ENCODE peak calls at places on chromosomes 4 and X, in seven cellular contexts. C is mesenchymal stem cell, F is mesendoderm, X is neuronal stem cell, J is IMR-90, N is H1, S is trophoblast cell. Z is an unnamed sample.

GRCh38 chr4:153809916-153810810 is 21.3 kb upstream of the SFRP2 start:
- DNase-seq in C (no peak), F (no peak), X (no peak), J (no peak), N (no peak), S (no peak), Z (no peak)

GRCh38 chr4:81519856-81520255 is 48.1 kb upstream of the RASGEF1B start:
- DNase-seq in C (no peak), F (no peak), X (no peak), J (no peak), N (no peak), S (no peak), Z (no peak)

GRCh38 chrX:152937236-152937635 is 39.4 kb downstream of the ZNF185 start:
- DNase-seq in C (no peak), F (no peak), X (no peak), J (no peak), N (no peak), S (no peak), Z (no peak)

GRCh38 chr4:40721730-40722171 is 28.0 kb upstream of the NSUN7 start:
- DNase-seq in C (peak), F (no peak), X (no peak), J (peak), N (no peak), S (no peak), Z (no peak)

GRCh38 chr4:17013382-17014006 is 115.0 kb upstream of the LDB2 start:
- DNase-seq in C (no peak), F (peak), X (no peak), J (peak), N (no peak), S (no peak), Z (no peak)

GRCh38 chrX:40152173-40152705 is 54.5 kb upstream of the BCOR start:
- DNase-seq in C (peak), F (peak), X (no peak), J (no peak), N (peak), S (no peak), Z (peak)

GRCh38 chrX:107935200-107935599 is 47.0 kb downstream of the TEX13B start:
- DNase-seq in C (peak), F (peak), X (no peak), J (peak), N (no peak), S (no peak), Z (no peak)

GRCh38 chr4:86965019-86965976 is 30.5 kb downstream of the AFF1 start:
- DNase-seq in C (no peak), F (no peak), X (no peak), J (no peak), N (no peak), S (no peak), Z (no peak)

GRCh38 chr4:76982638-76983579 is 33.4 kb downstream of the SEPTIN11 start:
- DNase-seq in C (peak), F (no peak), X (no peak), J (peak), N (no peak), S (peak), Z (no peak)

GRCh38 chrX:107571296-107571998 is 56.9 kb upstream of the PRPS1 start:
- DNase-seq in C (peak), F (no peak), X (no peak), J (peak), N (no peak), S (peak), Z (no peak)

GRCh38 chr4:5887361-5888221 is 5.3 kb downstream of the CRMP1 start:
- DNase-seq in C (peak), F (peak), X (no peak), J (no peak), N (peak), S (no peak), Z (peak)

GRCh38 chr4:81113024-81113423 is 82.5 kb downstream of the BMP3 start:
- DNase-seq in C (no peak), F (no peak), X (no peak), J (no peak), N (no peak), S (no peak), Z (no peak)

GRCh38 chr4:66489370-66489769 is 819.1 kb upstream of the EPHA5 start:
- DNase-seq in C (no peak), F (peak), X (no peak), J (no peak), N (no peak), S (no peak), Z (no peak)

GRCh38 chrX:13346646-13347045 is 26.8 kb upstream of the ATXN3L start:
- DNase-seq in C (no peak), F (no peak), X (no peak), J (no peak), N (no peak), S (no peak), Z (no peak)

GRCh38 chr4:100008048-100008447 is 58.0 kb upstream of the H2AZ1 start:
- DNase-seq in C (peak), F (no peak), X (no peak), J (peak), N (no peak), S (peak), Z (no peak)

GRCh38 chr4:92387459-92388069 is 83.8 kb downstream of the GRID2 start:
- DNase-seq in C (peak), F (peak), X (peak), J (peak), N (no peak), S (peak), Z (no peak)

GRCh38 chr4:172485007-172485406 is 671.8 kb downstream of the GALNTL6 start:
- DNase-seq in C (no peak), F (no peak), X (no peak), J (no peak), N (no peak), S (no peak), Z (no peak)

GRCh38 chr4:159014896-159015295 is 88.0 kb upstream of the RAPGEF2 start:
- DNase-seq in C (no peak), F (no peak), X (no peak), J (no peak), N (no peak), S (no peak), Z (no peak)

GRCh38 chr4:140049024-140049923 is 104.7 kb downstream of the MAML3 start:
- DNase-seq in C (peak), F (peak), X (peak), J (peak), N (peak), S (peak), Z (peak)

GRCh38 chr4:62302710-62303109 is 1102.6 kb downstream of the ADGRL3 start:
- DNase-seq in C (no peak), F (peak), X (no peak), J (no peak), N (no peak), S (no peak), Z (no peak)

GRCh38 chrX:37060999-37061398 is 52.8 kb downstream of the FAM47C start:
- DNase-seq in C (peak), F (peak), X (peak), J (peak), N (no peak), S (peak), Z (peak)

GRCh38 chr4:53043900-53044650 is 182.0 kb downstream of the RASL11B start:
- DNase-seq in C (no peak), F (no peak), X (no peak), J (no peak), N (no peak), S (no peak), Z (no peak)

GRCh38 chrX:9848718-9849481 is 62.7 kb downstream of the SHROOM2 start:
- DNase-seq in C (no peak), F (no peak), X (no peak), J (no peak), N (no peak), S (no peak), Z (no peak)

GRCh38 chr4:41196633-41197332 is 17.6 kb downstream of the APBB2 start:
- DNase-seq in C (no peak), F (no peak), X (no peak), J (no peak), N (no peak), S (no peak), Z (no peak)

GRCh38 chrX:40104649-40105015 is 6.9 kb upstream of the BCOR start:
- DNase-seq in C (peak), F (peak), X (no peak), J (peak), N (no peak), S (peak), Z (no peak)

GRCh38 chr4:177461606-177462005 is 19.4 kb upstream of the AGA start:
- DNase-seq in C (no peak), F (no peak), X (no peak), J (no peak), N (no peak), S (peak), Z (no peak)

GRCh38 chrX:110442631-110443030 is 84.0 kb downstream of the RTL9 start:
- DNase-seq in C (peak), F (peak), X (no peak), J (peak), N (no peak), S (no peak), Z (peak)

GRCh38 chr4:37453004-37453360 is 208.4 kb downstream of the NWD2 start:
- DNase-seq in C (peak), F (peak), X (peak), J (peak), N (peak), S (peak), Z (peak)

GRCh38 chrX:74251006-74251930 is 52.7 kb upstream of the ZCCHC13 start:
- DNase-seq in C (peak), F (peak), X (no peak), J (peak), N (no peak), S (peak), Z (no peak)

GRCh38 chr4:14863420-14864364 is 138.6 kb upstream of the CPEB2 start:
- DNase-seq in C (no peak), F (no peak), X (peak), J (no peak), N (no peak), S (no peak), Z (no peak)

GRCh38 chr4:7199129-7199725 is 6.9 kb downstream of the SORCS2 start:
- DNase-seq in C (no peak), F (no peak), X (no peak), J (no peak), N (no peak), S (no peak), Z (peak)

GRCh38 chrX:68995780-68996551 is 167.1 kb downstream of the EFNB1 start:
- DNase-seq in C (peak), F (no peak), X (no peak), J (peak), N (peak), S (no peak), Z (peak)

GRCh38 chrX:138011461-138011860 is 445.5 kb downstream of the ZIC3 start:
- DNase-seq in C (no peak), F (no peak), X (no peak), J (no peak), N (no peak), S (no peak), Z (no peak)

GRCh38 chr4:577499-578450 is 1.7 kb upstream of the TMEM271 start:
- DNase-seq in C (peak), F (peak), X (peak), J (no peak), N (peak), S (no peak), Z (peak)

GRCh38 chrX:12975670-12975965 is 708 bp downstream of the TMSB4X start:
- DNase-seq in C (no peak), F (no peak), X (no peak), J (no peak), N (no peak), S (no peak), Z (no peak)

DNA sequence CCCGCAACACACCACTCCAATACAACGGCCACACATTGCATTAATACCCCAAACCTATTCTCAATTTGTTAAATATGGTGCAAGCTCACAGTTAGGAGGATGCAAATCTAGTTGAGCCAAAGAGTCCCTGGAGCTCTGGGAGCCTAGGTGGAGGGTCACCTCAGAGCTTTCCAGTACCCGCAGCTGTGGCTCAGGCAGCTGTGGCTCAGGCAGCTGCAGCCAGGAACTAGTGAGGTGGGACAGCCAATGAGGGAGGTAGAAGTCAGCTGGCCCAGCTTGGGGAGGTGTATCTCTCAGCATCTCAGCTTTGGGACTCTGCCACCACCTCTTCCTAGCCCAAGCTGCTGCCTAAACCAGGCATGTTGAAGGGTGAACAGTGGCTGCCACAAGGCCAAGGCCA is 36.7 kb upstream of the ARHGAP6 start:
- DNase-seq in C (no peak), F (no peak), X (no peak), J (no peak), N (no peak), S (no peak), Z (no peak)
- H3K23ac ChIP-seq in C (no peak), F (no peak), X (no peak), J (no peak), N (no peak), S (no peak), Z (no peak)

DNA sequence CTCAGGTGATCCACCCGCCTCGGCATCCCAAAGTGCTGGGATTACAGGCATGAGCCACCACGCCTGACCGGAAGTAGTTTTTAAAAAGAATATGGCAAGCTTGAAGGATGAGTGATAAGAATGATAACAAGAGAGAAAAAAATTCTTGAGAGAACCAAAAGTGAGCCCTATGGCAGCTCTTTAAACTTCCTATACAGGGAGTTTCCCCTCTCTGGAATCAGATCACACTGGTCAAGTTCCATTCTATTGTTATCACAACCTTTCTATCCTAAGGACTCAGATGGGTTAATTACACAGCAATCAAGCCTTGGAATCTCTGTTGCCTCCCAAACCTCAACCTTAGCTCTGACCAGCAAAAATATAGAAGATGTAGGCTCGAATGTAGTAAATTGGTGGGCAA is 33.8 kb upstream of the ZNF518B start:
- DNase-seq in C (no peak), F (peak), X (no peak), J (no peak), N (no peak), S (peak), Z (no peak)
- H3K23ac ChIP-seq in C (no peak), F (no peak), X (no peak), J (no peak), N (no peak), S (no peak), Z (no peak)

GRCh38 chrX:134971926-134972325 is 18.9 kb upstream of the SMIM10 start:
- DNase-seq in C (peak), F (no peak), X (no peak), J (peak), N (no peak), S (peak), Z (no peak)
- H3K23ac ChIP-seq in C (no peak), F (no peak), X (no peak), J (no peak), N (no peak), S (no peak), Z (no peak)

GRCh38 chr4:145774473-145774872 is 94.5 kb downstream of the C4orf51 start:
- DNase-seq in C (no peak), F (no peak), X (no peak), J (no peak), N (no peak), S (no peak), Z (no peak)
- H3K23ac ChIP-seq in C (no peak), F (no peak), X (no peak), J (no peak), N (no peak), S (no peak), Z (no peak)

DNA sequence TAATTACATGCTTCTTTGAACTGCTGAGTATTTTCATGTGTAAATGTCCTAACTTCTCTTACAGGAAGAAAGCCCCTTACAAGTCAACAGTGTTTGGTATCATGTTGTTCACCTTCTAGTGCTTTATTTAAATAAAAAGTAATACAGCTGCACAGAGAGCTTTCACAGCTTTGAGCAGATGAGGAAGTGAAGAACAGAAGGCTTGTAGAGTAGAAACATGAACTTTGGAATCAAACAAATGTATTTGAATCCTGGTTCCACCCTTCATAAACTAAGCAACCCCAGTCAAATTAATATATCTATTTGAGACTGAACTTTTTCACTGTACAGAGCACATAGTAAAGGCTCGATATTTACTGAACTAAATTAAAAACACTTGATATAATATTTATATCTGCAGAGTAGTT is 120.5 kb downstream of the CAMK2D start:
- DNase-seq in C (no peak), F (no peak), X (no peak), J (no peak), N (no peak), S (no peak), Z (no peak)
- H3K23ac ChIP-seq in C (no peak), F (no peak), X (no peak), J (no peak), N (no peak), S (no peak), Z (no peak)

GRCh38 chr4:181802207-181802606 is 441.0 kb upstream of the TENM3 start:
- DNase-seq in C (no peak), F (no peak), X (no peak), J (no peak), N (no peak), S (no peak), Z (no peak)
- H3K23ac ChIP-seq in C (no peak), F (no peak), X (no peak), J (no peak), N (no peak), S (no peak), Z (no peak)